ENCODE peak calls at places on chromosomes 5 and 9, in nine cellular contexts. J is stimulated activated naive CD8-positive, alpha-beta T cell treated with anti-CD3 and anti-CD28 coated beads, Interleukin-15, Interleukin-2, amounts not matched to agents 100 U/mL and 50 U/mL, for 24 hours; Q is NCI-H748 treated with DMSO at 0.1 percent for 48 hours; W is stimulated activated CD4-positive, alpha-beta T cell treated with anti-CD3 and anti-CD28 coated beads, Interleukin-1b, Interleukin-23, amount 100 ng/mL, for 48 hours; S is nucleus accumbens; V is mammary epithelial cell; G is HT1080; T is natural killer cell treated with Interleukin-12 subunit alpha and Interleukin-12 subunit beta and Interleukin-15 and Interleukin-18, amount 100 ng/mL, for 72 hours; E is coronary artery. B is an unnamed sample.

GRCh38 chr9:128253991-128254346 is 21.8 kb downstream of the GOLGA2 start:
- DNase-seq in T (no peak), Q (no peak), W (no peak), E (no peak), V (no peak), J (no peak), S (no peak), G (no peak), B (no peak)

GRCh38 chr9:21440139-21440538 is at the start of gene IFNA1:
- DNase-seq in E (no peak), J (no peak), S (no peak), T (no peak), V (no peak), W (no peak), Q (no peak), G (no peak), B (no peak)

GRCh38 chr5:174532453-174533126 is 191.8 kb upstream of the MSX2 start:
- DNase-seq in V (peak), T (no peak), E (peak), S (peak), G (peak), Q (peak), J (peak), W (peak), B (peak)

GRCh38 chr5:140658870-140659269 is 5.8 kb upstream of the WDR55 start:
- DNase-seq in S (no peak), E (no peak), V (no peak), W (no peak), G (no peak), J (no peak), Q (no peak), T (no peak), B (no peak)

GRCh38 chr9:92432350-92432749 is 8.1 kb upstream of the OMD start:
- DNase-seq in G (no peak), W (no peak), S (no peak), V (no peak), T (no peak), J (no peak), E (no peak), Q (no peak), B (no peak)

GRCh38 chr9:7346144-7346543 is 453.4 kb downstream of the DMAC1 start:
- DNase-seq in G (no peak), S (no peak), Q (no peak), W (no peak), J (no peak), E (no peak), T (no peak), V (no peak), B (no peak)

GRCh38 chr5:7916171-7916804 is 47.3 kb downstream of the MTRR start:
- DNase-seq in W (no peak), V (peak), Q (no peak), S (no peak), E (no peak), J (no peak), G (peak), T (no peak), B (no peak)

GRCh38 chr9:90942555-90942954 is 140.9 kb downstream of the SYK start:
- DNase-seq in G (no peak), E (no peak), V (peak), W (no peak), J (no peak), Q (no peak), S (no peak), T (no peak), B (no peak)

GRCh38 chr9:86368871-86369521 is 14.8 kb upstream of the TUT7 start:
- DNase-seq in G (peak), V (peak), E (no peak), T (no peak), Q (no peak), J (no peak), S (no peak), W (no peak), B (no peak)

GRCh38 chr5:69295088-69295754 is 37.4 kb downstream of the CCDC125 start:
- DNase-seq in T (no peak), S (no peak), G (peak), E (no peak), Q (no peak), W (no peak), V (peak), J (no peak), B (no peak)

GRCh38 chr5:123422433-123423277 is 548 bp downstream of the CEP120 start:
- DNase-seq in J (no peak), T (no peak), W (no peak), Q (peak), E (no peak), V (peak), S (no peak), G (peak), B (peak)

GRCh38 chr5:117473075-117473595 is 898.5 kb upstream of the SEMA6A start:
- DNase-seq in Q (no peak), S (no peak), T (no peak), G (no peak), E (no peak), J (no peak), V (no peak), W (no peak), B (no peak)

GRCh38 chr9:92807757-92808725 is 43.4 kb upstream of the BICD2 start:
- DNase-seq in Q (peak), E (no peak), T (no peak), J (peak), V (no peak), G (no peak), S (no peak), W (peak), B (peak)

GRCh38 chr9:113803811-113804589 is 72.1 kb upstream of the ZNF618 start:
- DNase-seq in G (no peak), E (no peak), T (no peak), S (no peak), W (no peak), V (no peak), J (no peak), Q (no peak), B (no peak)

GRCh38 chr5:74949976-74950375 is 83.8 kb upstream of the FAM169A start:
- DNase-seq in E (no peak), T (no peak), Q (no peak), J (no peak), G (no peak), S (no peak), W (no peak), V (no peak), B (no peak)

GRCh38 chr9:34343090-34343489 is 13.7 kb downstream of the NUDT2 start:
- DNase-seq in V (no peak), S (peak), W (no peak), T (no peak), Q (no peak), G (no peak), J (no peak), E (peak), B (no peak)

GRCh38 chr5:78638423-78638822 is 10.1 kb downstream of the LHFPL2 start:
- DNase-seq in T (no peak), E (no peak), G (peak), S (peak), V (peak), Q (peak), J (no peak), W (no peak), B (no peak)

GRCh38 chr9:19102181-19102630 is 498 bp downstream of the HAUS6 start:
- DNase-seq in G (peak), W (peak), S (peak), E (no peak), J (peak), Q (peak), V (peak), T (peak), B (peak)

GRCh38 chr5:102627311-102627710 is 127.8 kb upstream of the PAM start:
- DNase-seq in W (no peak), E (no peak), S (no peak), G (peak), J (no peak), T (no peak), Q (no peak), V (peak), B (no peak)

GRCh38 chr5:101728933-101729332 is 567.2 kb downstream of the SLCO4C1 start:
- DNase-seq in S (no peak), V (no peak), Q (no peak), T (no peak), W (no peak), J (no peak), E (no peak), G (no peak), B (no peak)